ENCODE peak calls at places on chromosomes 13 and 19, in seven cellular contexts. N, O, Z, A, K, P and U are unnamed samples.

GRCh38 chr13:96821381-96821780 is 172.9 kb downstream of the OXGR1 start:
- DNase-seq in P (no peak), Z (no peak), K (no peak), A (no peak), O (peak; percentile 12), N (no peak), U (peak; percentile 23)

GRCh38 chr13:82356667-82357066 is 1525.6 kb downstream of the SLITRK1 start:
- DNase-seq in A (peak; percentile 17), O (no peak), N (no peak), P (no peak), Z (no peak), K (no peak), U (peak; percentile 6)

GRCh38 chr19:16096281-16096855 is 15.3 kb upstream of the RAB8A start:
- DNase-seq in N (no peak), Z (no peak), A (no peak), K (no peak), P (no peak), O (no peak), U (peak; percentile 47)

GRCh38 chr13:109309625-109310363 is 476.6 kb downstream of the IRS2 start:
- DNase-seq in Z (no peak), P (no peak), K (no peak), A (no peak), O (no peak), N (no peak), U (no peak)

GRCh38 chr19:19738564-19738963 is 5.7 kb upstream of the ZNF14 start:
- DNase-seq in A (no peak), P (no peak), O (no peak), K (no peak), N (no peak), Z (no peak), U (no peak)

GRCh38 chr13:39600766-39601165 is 2.2 kb downstream of the LHFPL6 start:
- DNase-seq in A (peak; percentile 78), K (no peak), P (peak; percentile 11), Z (peak; percentile 66), N (no peak), O (no peak), U (peak; percentile 33)

GRCh38 chr19:36973844-36974195 is 57.7 kb downstream of the ZNF568 start:
- DNase-seq in Z (no peak), P (no peak), N (no peak), O (no peak), K (no peak), A (peak; percentile 1), U (no peak)

GRCh38 chr13:36815069-36815468 is 4.0 kb upstream of the RFXAP start:
- DNase-seq in A (peak; percentile 46), N (no peak), P (no peak), O (no peak), K (no peak), Z (no peak), U (peak; percentile 18)

GRCh38 chr19:53906211-53907192 is 2.6 kb upstream of the CACNG7 start:
- DNase-seq in O (no peak), Z (peak; percentile 73), P (no peak), N (peak; percentile 49), K (no peak), A (no peak), U (no peak)

GRCh38 chr19:48913114-48913513 is 13.0 kb downstream of the NUCB1 start:
- DNase-seq in A (peak; percentile 45), K (no peak), O (no peak), P (peak; percentile 55), Z (no peak), N (no peak), U (no peak)

GRCh38 chr13:84126671-84127171 is 244.4 kb upstream of the SLITRK1 start:
- DNase-seq in N (no peak), K (no peak), O (no peak), A (no peak), P (no peak), Z (no peak), U (no peak)

GRCh38 chr19:49801966-49802661 is 11.0 kb downstream of the FUZ start:
- DNase-seq in P (no peak), N (peak; percentile 76), Z (peak; percentile 91), O (peak; percentile 86), K (no peak), A (peak; percentile 92), U (peak; percentile 86)

GRCh38 chr13:100550433-100550832 is 38.2 kb downstream of the GGACT start:
- DNase-seq in A (no peak), P (no peak), Z (no peak), O (peak; percentile 15), K (no peak), N (no peak), U (peak; percentile 69)

GRCh38 chr19:11448410-11448809 is 13.0 kb downstream of the PRKCSH start:
- DNase-seq in K (no peak), Z (no peak), P (no peak), O (no peak), N (no peak), A (no peak), U (no peak)

GRCh38 chr13:44763604-44764311 is 187.6 kb upstream of the TSC22D1 start:
- DNase-seq in P (peak; percentile 27), Z (no peak), O (no peak), N (no peak), A (no peak), K (no peak), U (no peak)

GRCh38 chr13:50990050-50990449 is 80.5 kb downstream of the RNASEH2B start:
- DNase-seq in A (no peak), O (no peak), Z (no peak), N (no peak), K (no peak), P (no peak), U (no peak)

GRCh38 chr19:3476830-3477229 is 3.5 kb downstream of the SMIM24 start:
- DNase-seq in Z (no peak), N (no peak), K (no peak), O (no peak), P (no peak), A (no peak), U (no peak)

GRCh38 chr13:74006666-74007065 is 127.5 kb downstream of the KLF12 start:
- DNase-seq in Z (no peak), A (no peak), N (no peak), P (peak; percentile 19), K (no peak), O (no peak), U (no peak)

GRCh38 chr13:74000906-74001305 is 133.3 kb downstream of the KLF12 start:
- DNase-seq in P (no peak), O (no peak), A (no peak), N (no peak), Z (no peak), K (no peak), U (no peak)

GRCh38 chr13:74005320-74006154 is 128.7 kb downstream of the KLF12 start:
- DNase-seq in N (no peak), P (no peak), O (no peak), A (no peak), Z (no peak), K (no peak), U (no peak)

GRCh38 chr13:73998631-73999030 is 135.6 kb downstream of the KLF12 start:
- DNase-seq in A (no peak), Z (no peak), O (no peak), K (no peak), P (no peak), N (no peak), U (no peak)

GRCh38 chr13:74003374-74003773 is 130.8 kb downstream of the KLF12 start:
- DNase-seq in N (no peak), Z (no peak), O (peak; percentile 22), P (no peak), A (no peak), K (no peak), U (no peak)
- H3K23ac ChIP-seq in N (no peak overlapping the region), Z (no peak overlapping the region), O (no peak overlapping the region), P (no peak overlapping the region), A (no peak overlapping the region), K (no peak overlapping the region), U (no peak overlapping the region)

GRCh38 chr13:106998664-106999063 is 430.7 kb upstream of the ARGLU1 start:
- DNase-seq in K (no peak), Z (no peak), N (no peak), O (no peak), P (no peak), A (no peak), U (no peak)

GRCh38 chr13:106997696-106998095 is 429.8 kb upstream of the ARGLU1 start:
- DNase-seq in A (no peak), Z (no peak), O (no peak), N (no peak), K (no peak), P (no peak), U (no peak)

GRCh38 chr13:106997219-106997618 is 429.3 kb upstream of the ARGLU1 start:
- DNase-seq in K (no peak), Z (no peak), P (no peak), A (no peak), O (peak; percentile 17), N (no peak), U (no peak)
- H3K23ac ChIP-seq in K (no peak overlapping the region), Z (no peak overlapping the region), P (no peak overlapping the region), A (no peak overlapping the region), O (no peak overlapping the region), N (no peak overlapping the region), U (no peak overlapping the region)

GRCh38 chr19:58182577-58182988 is 278 bp upstream of the ZNF274 start:
- DNase-seq in K (no peak), P (no peak), Z (no peak), A (no peak), N (no peak), O (no peak), U (no peak)

GRCh38 chr19:58181902-58182576 is 822 bp upstream of the ZNF274 start:
- DNase-seq in N (no peak), O (no peak), K (no peak), A (peak; percentile 73), P (peak; percentile 40), Z (peak; percentile 75), U (peak; percentile 35)

GRCh38 chr19:58183822-58184215 is 958 bp downstream of the ZNF274 start:
- DNase-seq in N (no peak), P (no peak), O (no peak), Z (no peak), A (no peak), K (no peak), U (no peak)

GRCh38 chr19:58182989-58183821 is at the start of gene ZNF274:
- DNase-seq in Z (peak; percentile 96), O (peak; percentile 87), K (peak; percentile 84), N (peak; percentile 94), P (peak; percentile 89), A (peak; percentile 98), U (peak; percentile 92)
- H3K23ac ChIP-seq in Z (no peak within 1 kb of the TSS), O (peak within 1 kb of the TSS; percentile 93), K (no peak within 1 kb of the TSS), N (peak within 1 kb of the TSS; percentile 97), P (no peak within 1 kb of the TSS), A (peak within 1 kb of the TSS; percentile 98), U (no peak within 1 kb of the TSS)

GRCh38 chr19:51524661-51525264 is 6.7 kb downstream of the SIGLEC6 start:
- DNase-seq in P (no peak), Z (no peak), N (no peak), K (no peak), O (no peak), A (no peak), U (no peak)

GRCh38 chr19:51521796-51522195 is 9.7 kb downstream of the SIGLEC6 start:
- DNase-seq in Z (no peak), K (no peak), P (no peak), N (no peak), O (no peak), A (no peak), U (no peak)

GRCh38 chr19:51525731-51526130 is 5.7 kb downstream of the SIGLEC6 start:
- DNase-seq in K (no peak), A (no peak), Z (no peak), P (no peak), N (no peak), O (no peak), U (no peak)

GRCh38 chr19:51520710-51521109 is 10.8 kb downstream of the SIGLEC6 start:
- DNase-seq in A (no peak), K (no peak), O (no peak), N (no peak), P (no peak), Z (no peak), U (no peak)

GRCh38 chr19:51521357-51521756 is 10.1 kb downstream of the SIGLEC6 start:
- DNase-seq in A (no peak), N (no peak), O (no peak), P (no peak), K (no peak), Z (no peak), U (no peak)
- H3K23ac ChIP-seq in A (no peak overlapping the region), N (no peak overlapping the region), O (no peak overlapping the region), P (no peak overlapping the region), K (no peak overlapping the region), Z (no peak overlapping the region), U (no peak overlapping the region)